ENCODE peak calls at places on chromosomes 12 and 14, in four cellular contexts. R is K562, G is SK-N-SH, C is GM12891. A is an unnamed sample.

GRCh38 chr12:114649585-114649984 is 34.4 kb downstream of the TBX3 start:
- DNase-seq in R (no peak), G (no peak), C (no peak), A (no peak)

GRCh38 chr14:71473843-71474242 is 458.4 kb upstream of the RGS6 start:
- DNase-seq in R (no peak), G (no peak), C (no peak), A (no peak)

GRCh38 chr12:72273851-72274284 is 1.7 kb downstream of the TRHDE start:
- DNase-seq in R (no peak), G (no peak), C (no peak), A (no peak)

GRCh38 chr14:103625361-103626095 is 3.5 kb upstream of the KLC1 start:
- DNase-seq in R (no peak), G (no peak), C (no peak), A (no peak)

GRCh38 chr12:108587826-108588225 is 10.1 kb downstream of the TMEM119 start:
- DNase-seq in R (no peak), G (peak; percentile 39), C (no peak), A (no peak)

GRCh38 chr14:96145116-96145864 is 59.3 kb upstream of the BDKRB2 start:
- DNase-seq in R (no peak), G (no peak), C (no peak), A (no peak)

GRCh38 chr12:45973526-45973925 is 16.8 kb downstream of the SCAF11 start:
- DNase-seq in R (no peak), G (no peak), C (no peak), A (no peak)

GRCh38 chr14:52314521-52315354 is 626 bp downstream of the PTGER2 start:
- DNase-seq in R (no peak), G (peak; percentile 73), C (peak; percentile 40), A (peak; percentile 21)

GRCh38 chr12:48810817-48811453 is 7.4 kb upstream of the CACNB3 start:
- DNase-seq in R (no peak), G (no peak), C (no peak), A (no peak)

GRCh38 chr14:67426983-67427601 is 15.1 kb upstream of the PLEK2 start:
- DNase-seq in R (peak; percentile 76), G (peak; percentile 85), C (peak; percentile 79), A (peak; percentile 77)

GRCh38 chr14:77158175-77158908 is 16.8 kb upstream of the ZDHHC22 start:
- DNase-seq in R (peak; percentile 52), G (peak; percentile 76), C (no peak), A (no peak)

GRCh38 chr14:30375280-30375892 is 183.6 kb upstream of the G2E3 start:
- DNase-seq in R (peak; percentile 64), G (peak; percentile 47), C (peak; percentile 15), A (no peak)

GRCh38 chr12:45232771-45233372 is 17.0 kb downstream of the ANO6 start:
- DNase-seq in R (peak; percentile 66), G (no peak), C (no peak), A (no peak)

GRCh38 chr14:59268011-59268410 is 79.5 kb downstream of the DAAM1 start:
- DNase-seq in R (no peak), G (no peak), C (no peak), A (no peak)

GRCh38 chr14:86955955-86956354 is 1037.0 kb downstream of the GALC start:
- DNase-seq in R (no peak), G (no peak), C (no peak), A (no peak)
- TF ChIP-seq TAF1 in R (no peak), G (no peak), C (no peak), A (no peak)

GRCh38 chr12:106139422-106140141 is 828 bp upstream of the NUAK1 start:
- DNase-seq in R (no peak), G (no peak), C (peak; percentile 28), A (no peak)
- TF ChIP-seq POLR2AphosphoS5 in R (no peak), G (no peak), C (no peak), A (no peak)

GRCh38 chr14:24127673-24128072 is 2.8 kb upstream of the FITM1 start:
- DNase-seq in R (no peak), G (no peak), C (no peak), A (no peak)

GRCh38 chr14:24130717-24131548 is 474 bp downstream of the FITM1 start:
- DNase-seq in R (no peak), G (peak; percentile 18), C (no peak), A (no peak)

GRCh38 chr14:24130380-24130716 is at the start of gene FITM1:
- DNase-seq in R (no peak), G (no peak), C (no peak), A (no peak)

GRCh38 chr14:24131549-24131966 is 1.1 kb downstream of the FITM1 start:
- DNase-seq in R (no peak), G (no peak), C (no peak), A (no peak)

GRCh38 chr14:24129410-24129998 is 955 bp upstream of the FITM1 start:
- DNase-seq in R (no peak), G (no peak), C (no peak), A (no peak)
- TF ChIP-seq TAF1 in R (no peak), G (no peak), C (no peak), A (no peak)

DNA sequence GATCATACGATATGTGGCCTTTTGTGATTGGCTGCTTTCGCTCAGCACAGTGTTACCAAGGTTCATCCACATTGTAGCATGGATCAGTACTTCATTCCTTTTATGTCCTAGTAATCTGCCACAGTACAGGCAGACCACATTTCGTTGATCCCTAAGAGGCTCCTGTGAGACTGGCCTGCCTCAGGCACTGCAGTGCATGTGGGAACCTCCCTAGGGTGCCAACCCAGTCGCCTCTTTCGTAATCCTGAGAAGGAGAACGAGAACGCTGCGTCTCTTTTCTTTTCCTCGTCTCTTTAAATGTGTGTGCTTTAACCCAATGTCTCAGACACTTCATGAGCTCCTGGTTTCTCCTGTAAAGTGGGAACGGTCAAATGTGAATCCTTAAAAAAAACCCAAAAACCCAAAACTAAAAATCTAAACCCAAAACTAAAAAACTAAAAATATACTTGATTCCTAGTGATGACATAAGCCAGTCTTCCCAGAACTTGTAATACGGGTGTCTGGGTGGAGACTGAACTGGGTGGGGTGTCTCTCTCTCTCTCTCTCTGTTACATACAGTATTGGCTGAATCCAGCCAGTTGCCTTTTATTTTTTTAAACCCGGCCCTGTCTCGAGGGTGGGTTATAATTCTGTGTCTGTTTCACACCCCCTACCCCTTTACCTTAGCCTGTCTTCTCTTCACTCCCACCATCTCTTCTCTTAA is 14.9 kb downstream of the AACS start:
- DNase-seq in R (no peak), G (no peak), C (no peak), A (no peak)
- TF ChIP-seq POLR2AphosphoS5 in R (no peak), G (no peak), C (no peak), A (no peak)